ENCODE peak calls at places on chromosomes 3 and 15, in ten cellular contexts. A is NCI-H1105; S is CD4-positive, alpha-beta memory T cell; I is occipital lobe; X is endothelial cell; J is activated CD4-positive, CD25-positive, alpha-beta regulatory T cell; V is SK-N-SH; C is pons; R is GM20000; F is HT1080. T is an unnamed sample.

GRCh38 chr3:65837604-65838003 is 201.1 kb downstream of the MAGI1 start:
- DNase-seq in S (no peak), V (no peak), F (no peak), I (no peak), C (no peak), A (no peak), R (no peak), J (no peak), X (no peak), T (no peak)

GRCh38 chr3:64344721-64345207 is 119.5 kb upstream of the PRICKLE2 start:
- DNase-seq in J (no peak), X (no peak), I (no peak), C (no peak), V (no peak), F (peak; percentile 80), S (no peak), A (no peak), R (no peak), T (no peak)

GRCh38 chr3:168117853-168118313 is 22.2 kb upstream of the GOLIM4 start:
- DNase-seq in C (no peak), I (no peak), V (no peak), S (no peak), F (peak; percentile 73), X (no peak), R (no peak), J (no peak), A (no peak), T (no peak)

GRCh38 chr3:129068291-129068886 is 7.8 kb downstream of the GP9 start:
- DNase-seq in A (no peak), X (no peak), I (no peak), C (no peak), J (no peak), F (no peak), V (no peak), S (no peak), R (no peak), T (no peak)

GRCh38 chr3:8529197-8529637 is 27.6 kb downstream of the LMCD1 start:
- DNase-seq in V (peak; percentile 52), S (no peak), X (no peak), J (no peak), C (peak; percentile 87), A (no peak), F (no peak), I (no peak), R (no peak), T (peak; percentile 78)

GRCh38 chr15:41006479-41006878 is 53.2 kb downstream of the CHAC1 start:
- DNase-seq in R (no peak), F (no peak), I (no peak), V (no peak), X (no peak), S (no peak), A (no peak), J (no peak), C (no peak), T (no peak)

GRCh38 chr3:177835917-177836316 is 638.6 kb upstream of the TBL1XR1 start:
- DNase-seq in R (no peak), S (no peak), F (peak; percentile 91), V (no peak), J (no peak), C (no peak), I (no peak), X (no peak), A (no peak), T (no peak)

GRCh38 chr3:160287666-160288065 is 62.4 kb downstream of the C3orf80 start:
- DNase-seq in V (no peak), J (no peak), R (no peak), I (no peak), C (no peak), S (no peak), A (no peak), F (no peak), X (no peak), T (no peak)

GRCh38 chr3:59566481-59566975 is 516.7 kb upstream of the CFAP20DC start:
- DNase-seq in R (peak; percentile 46), I (no peak), V (no peak), C (no peak), J (no peak), A (no peak), S (no peak), F (no peak), X (no peak), T (no peak)

GRCh38 chr15:78129098-78130011 is 1.9 kb downstream of the CIB2 start:
- DNase-seq in I (no peak), J (no peak), S (no peak), A (no peak), C (no peak), X (no peak), F (peak; percentile 41), V (no peak), R (no peak), T (no peak)

GRCh38 chr3:63355809-63356208 is 77.7 kb downstream of the SYNPR start:
- DNase-seq in X (no peak), I (no peak), S (no peak), R (no peak), A (no peak), V (no peak), F (no peak), C (no peak), J (no peak), T (no peak)

GRCh38 chr15:98794211-98794610 is 145.9 kb downstream of the IGF1R start:
- DNase-seq in R (no peak), J (no peak), F (no peak), S (no peak), I (no peak), C (no peak), A (no peak), X (no peak), V (no peak), T (no peak)

GRCh38 chr3:155262295-155262694 is 31.2 kb downstream of the STRIT1 start:
- DNase-seq in I (no peak), V (no peak), C (no peak), J (no peak), R (no peak), F (peak; percentile 51), A (no peak), S (no peak), X (no peak), T (no peak)

GRCh38 chr3:141233457-141234161 is 2.0 kb downstream of the PXYLP1 start:
- DNase-seq in V (no peak), J (no peak), I (no peak), S (no peak), C (no peak), F (no peak), R (no peak), X (no peak), A (peak; percentile 29), T (no peak)

GRCh38 chr3:106836906-106837305 is 540.3 kb upstream of the CCDC54 start:
- DNase-seq in R (no peak), C (no peak), V (no peak), J (no peak), A (no peak), I (no peak), X (no peak), F (no peak), S (no peak), T (no peak)

GRCh38 chr3:142595581-142595950 is 627 bp upstream of the PLS1 start:
- DNase-seq in I (no peak), V (no peak), C (no peak), X (no peak), A (no peak), J (no peak), F (peak; percentile 89), S (no peak), R (peak; percentile 8), T (no peak)

GRCh38 chr3:64539451-64540196 is 148.2 kb downstream of the ADAMTS9 start:
- DNase-seq in J (no peak), V (no peak), S (no peak), X (peak; percentile 18), C (peak; percentile 3), F (no peak), R (no peak), A (no peak), I (no peak), T (no peak)

GRCh38 chr3:126549861-126550487 is 8.8 kb downstream of the C3orf22 start:
- DNase-seq in J (no peak), R (no peak), X (peak; percentile 5), S (no peak), F (no peak), V (peak; percentile 25), A (no peak), C (no peak), I (no peak), T (no peak)

GRCh38 chr15:41905360-41905793 is 11.5 kb upstream of the SPTBN5 start:
- DNase-seq in A (no peak), C (no peak), J (no peak), I (no peak), F (no peak), S (no peak), R (no peak), V (peak; percentile 59), X (no peak), T (no peak)

GRCh38 chr3:186598108-186598784 is 14.6 kb upstream of the AHSG start:
- DNase-seq in I (no peak), V (no peak), X (no peak), A (no peak), C (no peak), S (no peak), R (no peak), J (no peak), F (peak; percentile 66), T (peak; percentile 73)

GRCh38 chr15:81315452-81316203 is 8.3 kb downstream of the STARD5 start:
- DNase-seq in X (no peak), J (no peak), F (no peak), V (no peak), R (no peak), I (no peak), A (no peak), S (no peak), C (no peak), T (no peak)

GRCh38 chr15:29936353-29937049 is 114.2 kb upstream of the TJP1 start:
- DNase-seq in V (no peak), A (no peak), X (no peak), R (no peak), J (no peak), I (no peak), F (peak; percentile 43), S (no peak), C (no peak), T (no peak)

GRCh38 chr3:8970971-8971589 is 7.8 kb upstream of the RAD18 start:
- DNase-seq in V (peak; percentile 69), J (peak; percentile 65), F (peak; percentile 44), C (peak; percentile 76), X (peak; percentile 68), R (peak; percentile 70), A (peak; percentile 14), S (peak; percentile 73), I (peak; percentile 37), T (no peak)

GRCh38 chr3:151766454-151766853 is 32.7 kb downstream of the AADACL2 start:
- DNase-seq in I (no peak), J (no peak), F (peak; percentile 47), A (no peak), R (no peak), V (no peak), S (no peak), C (no peak), X (no peak), T (no peak)

GRCh38 chr3:184691397-184692131 is 20.3 kb downstream of the MAGEF1 start:
- DNase-seq in R (no peak), J (no peak), F (no peak), C (peak; percentile 46), A (no peak), I (no peak), V (peak; percentile 57), S (no peak), X (no peak), T (no peak)

GRCh38 chr3:123789760-123790159 is 94.4 kb downstream of the MYLK start:
- DNase-seq in S (no peak), V (no peak), R (no peak), X (no peak), I (no peak), C (no peak), J (no peak), A (no peak), F (peak; percentile 80), T (no peak)

GRCh38 chr3:173748140-173748539 is 350.6 kb downstream of the NLGN1 start:
- DNase-seq in V (no peak), F (no peak), S (no peak), I (no peak), A (no peak), R (no peak), J (no peak), C (no peak), X (no peak), T (no peak)

GRCh38 chr3:143134446-143134845 is 14.9 kb downstream of the CHST2 start:
- DNase-seq in A (peak; percentile 98), V (no peak), C (no peak), F (peak; percentile 47), J (no peak), S (no peak), X (no peak), I (no peak), R (no peak), T (no peak)